ENCODE peak calls at places on chromosomes 3 and 15, in five cellular contexts. One of them, this sample, is unnamed.

GRCh38 chr3:31941230-31941632 is 39.8 kb downstream of the OSBPL10 start:
- DNase-seq in stimulated activated CD4-positive, alpha-beta T cell treated with anti-CD3 and anti-CD28 coated beads, Interleukin-15, amount 100 ng/mL, for 48 hours: no peak
- DNase-seq in choroid plexus epithelial cell: peak; percentile 68
- DNase-seq in ovary: no peak
- DNase-seq in MCF 10A: peak; percentile 49
- DNase-seq in this sample: peak; percentile 33

GRCh38 chr3:194496217-194496881 is 9.5 kb upstream of the ATP13A3 start:
- DNase-seq in stimulated activated CD4-positive, alpha-beta T cell treated with anti-CD3 and anti-CD28 coated beads, Interleukin-15, amount 100 ng/mL, for 48 hours: no peak
- DNase-seq in choroid plexus epithelial cell: no peak
- DNase-seq in ovary: no peak
- DNase-seq in MCF 10A: peak; percentile 43
- DNase-seq in this sample: no peak

GRCh38 chr3:140898340-140899180 is 43.1 kb upstream of the SLC25A36 start:
- DNase-seq in stimulated activated CD4-positive, alpha-beta T cell treated with anti-CD3 and anti-CD28 coated beads, Interleukin-15, amount 100 ng/mL, for 48 hours: no peak
- DNase-seq in choroid plexus epithelial cell: peak; percentile 97
- DNase-seq in ovary: no peak
- DNase-seq in MCF 10A: peak; percentile 83
- DNase-seq in this sample: no peak

GRCh38 chr15:70783041-70783440 is 19.7 kb upstream of the UACA start:
- DNase-seq in stimulated activated CD4-positive, alpha-beta T cell treated with anti-CD3 and anti-CD28 coated beads, Interleukin-15, amount 100 ng/mL, for 48 hours: no peak
- DNase-seq in choroid plexus epithelial cell: no peak
- DNase-seq in ovary: no peak
- DNase-seq in MCF 10A: no peak
- DNase-seq in this sample: no peak

GRCh38 chr15:22895465-22896190 is 57.2 kb downstream of the NIPA2 start:
- DNase-seq in stimulated activated CD4-positive, alpha-beta T cell treated with anti-CD3 and anti-CD28 coated beads, Interleukin-15, amount 100 ng/mL, for 48 hours: peak; percentile 44
- DNase-seq in choroid plexus epithelial cell: peak; percentile 78
- DNase-seq in ovary: no peak
- DNase-seq in MCF 10A: peak; percentile 95
- DNase-seq in this sample: no peak

GRCh38 chr15:71137138-71137518 is 21.9 kb downstream of the THSD4 start:
- DNase-seq in stimulated activated CD4-positive, alpha-beta T cell treated with anti-CD3 and anti-CD28 coated beads, Interleukin-15, amount 100 ng/mL, for 48 hours: no peak
- DNase-seq in choroid plexus epithelial cell: no peak
- DNase-seq in ovary: no peak
- DNase-seq in MCF 10A: no peak
- DNase-seq in this sample: no peak

GRCh38 chr3:133568294-133569014 is 5.0 kb upstream of the CDV3 start:
- DNase-seq in stimulated activated CD4-positive, alpha-beta T cell treated with anti-CD3 and anti-CD28 coated beads, Interleukin-15, amount 100 ng/mL, for 48 hours: no peak
- DNase-seq in choroid plexus epithelial cell: peak; percentile 69
- DNase-seq in ovary: no peak
- DNase-seq in MCF 10A: peak; percentile 95
- DNase-seq in this sample: no peak

GRCh38 chr3:188241883-188242282 is 87.9 kb downstream of the LPP start:
- DNase-seq in stimulated activated CD4-positive, alpha-beta T cell treated with anti-CD3 and anti-CD28 coated beads, Interleukin-15, amount 100 ng/mL, for 48 hours: no peak
- DNase-seq in choroid plexus epithelial cell: no peak
- DNase-seq in ovary: no peak
- DNase-seq in MCF 10A: peak; percentile 24
- DNase-seq in this sample: no peak

GRCh38 chr3:170761103-170761502 is 108.9 kb downstream of the RPL22L1 start:
- DNase-seq in stimulated activated CD4-positive, alpha-beta T cell treated with anti-CD3 and anti-CD28 coated beads, Interleukin-15, amount 100 ng/mL, for 48 hours: no peak
- DNase-seq in choroid plexus epithelial cell: no peak
- DNase-seq in ovary: no peak
- DNase-seq in MCF 10A: no peak
- DNase-seq in this sample: no peak

GRCh38 chr3:77825045-77825827 is 785.3 kb downstream of the ROBO2 start:
- DNase-seq in stimulated activated CD4-positive, alpha-beta T cell treated with anti-CD3 and anti-CD28 coated beads, Interleukin-15, amount 100 ng/mL, for 48 hours: no peak
- DNase-seq in choroid plexus epithelial cell: peak; percentile 88
- DNase-seq in ovary: no peak
- DNase-seq in MCF 10A: peak; percentile 100
- DNase-seq in this sample: no peak

GRCh38 chr3:14725015-14725431 is 50.1 kb downstream of the C3orf20 start:
- DNase-seq in stimulated activated CD4-positive, alpha-beta T cell treated with anti-CD3 and anti-CD28 coated beads, Interleukin-15, amount 100 ng/mL, for 48 hours: no peak
- DNase-seq in choroid plexus epithelial cell: peak; percentile 85
- DNase-seq in ovary: no peak
- DNase-seq in MCF 10A: peak; percentile 46
- DNase-seq in this sample: peak; percentile 24

GRCh38 chr3:113663761-113664160 is 32.7 kb downstream of the USF3 start:
- DNase-seq in stimulated activated CD4-positive, alpha-beta T cell treated with anti-CD3 and anti-CD28 coated beads, Interleukin-15, amount 100 ng/mL, for 48 hours: no peak
- DNase-seq in choroid plexus epithelial cell: no peak
- DNase-seq in ovary: no peak
- DNase-seq in MCF 10A: no peak
- DNase-seq in this sample: no peak

GRCh38 chr15:36332301-36332700 is 247.1 kb upstream of the CDIN1 start:
- DNase-seq in stimulated activated CD4-positive, alpha-beta T cell treated with anti-CD3 and anti-CD28 coated beads, Interleukin-15, amount 100 ng/mL, for 48 hours: no peak
- DNase-seq in choroid plexus epithelial cell: peak; percentile 30
- DNase-seq in ovary: no peak
- DNase-seq in MCF 10A: no peak
- DNase-seq in this sample: no peak

GRCh38 chr3:105166893-105167292 is 199.8 kb upstream of the ALCAM start:
- DNase-seq in stimulated activated CD4-positive, alpha-beta T cell treated with anti-CD3 and anti-CD28 coated beads, Interleukin-15, amount 100 ng/mL, for 48 hours: no peak
- DNase-seq in choroid plexus epithelial cell: peak; percentile 62
- DNase-seq in ovary: no peak
- DNase-seq in MCF 10A: no peak
- DNase-seq in this sample: no peak

This sample was measured in heart right ventricle.